ENCODE peak calls at places on chromosome 9, in four cellular contexts. U is A549, A is HepG2, B is WTC11. M is an unnamed sample.

GRCh38 chr9:38671372-38671731 is 48.6 kb downstream of the FAM240B start:
- DNase-seq in U (no peak), A (no peak), B (no peak), M (no peak)

GRCh38 chr9:17777465-17777864 is 198.6 kb downstream of the SH3GL2 start:
- DNase-seq in U (no peak), A (no peak), B (no peak), M (no peak)

GRCh38 chr9:21677834-21678233 is 124.6 kb upstream of the MTAP start:
- DNase-seq in U (peak), A (no peak), B (no peak), M (no peak)

GRCh38 chr9:92138157-92138959 is 23.1 kb upstream of the SPTLC1 start:
- DNase-seq in U (peak), A (peak), B (peak), M (peak)

GRCh38 chr9:35908484-35909125 is 685 bp upstream of the SPAAR start:
- DNase-seq in U (no peak), A (no peak), B (no peak), M (no peak)

GRCh38 chr9:111282940-111283339 is 47.1 kb downstream of the OR2K2 start:
- DNase-seq in U (no peak), A (no peak), B (no peak), M (no peak)

GRCh38 chr9:121652037-121652837 is 803 bp downstream of the DAB2IP start:
- DNase-seq in U (no peak), A (no peak), B (peak), M (no peak)

GRCh38 chr9:97990259-97990658 is 7.1 kb downstream of the ANP32B start:
- DNase-seq in U (peak), A (no peak), B (no peak), M (peak)

GRCh38 chr9:112166176-112167140 is 8.6 kb downstream of the SUSD1 start:
- DNase-seq in U (peak), A (peak), B (no peak), M (no peak)

GRCh38 chr9:113474372-113474771 is 10.8 kb downstream of the RGS3 start:
- DNase-seq in U (no peak), A (no peak), B (no peak), M (no peak)

GRCh38 chr9:97276310-97276852 is 31.1 kb upstream of the CCDC180 start:
- DNase-seq in U (no peak), A (no peak), B (peak), M (no peak)

DNA sequence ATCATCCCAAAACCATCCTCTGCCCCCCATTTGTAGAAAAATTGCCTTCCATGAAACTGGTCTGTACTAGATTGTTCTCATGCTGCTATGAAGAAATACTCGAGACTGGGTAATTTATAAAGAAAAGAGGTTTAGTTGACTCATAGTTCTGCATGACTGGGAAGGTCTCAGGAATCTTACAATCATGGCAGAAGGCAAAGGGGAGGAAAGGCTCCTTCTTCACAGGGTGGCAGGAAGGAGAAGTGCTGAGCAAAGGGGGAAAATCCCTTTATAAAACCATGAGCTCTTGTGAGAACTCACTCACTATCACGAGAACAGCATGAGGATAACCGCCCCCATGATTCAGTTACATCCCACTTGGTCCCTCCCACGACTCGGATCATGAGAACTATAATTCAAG is 163.3 kb downstream of the RFK start:
- DNase-seq in U (no peak), A (no peak), B (no peak), M (no peak)
- TF ChIP-seq NR3C1 in U (no peak), A (no peak), B (no peak), M (no peak)

GRCh38 chr9:77961541-77961940 is 70.1 kb downstream of the GNAQ start:
- DNase-seq in U (no peak), A (peak), B (no peak), M (no peak)
- TF ChIP-seq NR3C1 in U (no peak), A (no peak), B (no peak), M (no peak)

DNA sequence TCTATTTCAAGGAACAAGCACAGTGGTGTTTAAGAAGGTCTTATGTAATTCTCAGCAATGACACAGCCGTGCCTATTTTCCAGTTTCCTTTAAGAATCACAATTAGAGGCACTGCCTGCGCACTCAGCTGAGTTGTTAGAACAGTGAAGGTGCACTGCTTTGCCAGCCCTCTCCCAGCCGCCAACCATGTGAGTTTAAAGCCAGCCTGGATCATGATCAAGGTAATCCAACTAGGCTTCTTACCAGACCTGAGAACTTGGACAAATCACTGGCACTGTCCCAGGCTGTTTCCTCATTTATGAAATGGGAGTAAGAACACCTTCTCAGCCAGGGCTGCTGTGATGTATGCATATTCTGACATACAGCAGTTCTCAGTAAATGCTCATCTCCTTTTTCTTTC is 99.6 kb downstream of the ASTN2 start:
- DNase-seq in U (no peak), A (no peak), B (no peak), M (no peak)
- TF ChIP-seq NR3C1 in U (no peak), A (no peak), B (no peak), M (no peak)

DNA sequence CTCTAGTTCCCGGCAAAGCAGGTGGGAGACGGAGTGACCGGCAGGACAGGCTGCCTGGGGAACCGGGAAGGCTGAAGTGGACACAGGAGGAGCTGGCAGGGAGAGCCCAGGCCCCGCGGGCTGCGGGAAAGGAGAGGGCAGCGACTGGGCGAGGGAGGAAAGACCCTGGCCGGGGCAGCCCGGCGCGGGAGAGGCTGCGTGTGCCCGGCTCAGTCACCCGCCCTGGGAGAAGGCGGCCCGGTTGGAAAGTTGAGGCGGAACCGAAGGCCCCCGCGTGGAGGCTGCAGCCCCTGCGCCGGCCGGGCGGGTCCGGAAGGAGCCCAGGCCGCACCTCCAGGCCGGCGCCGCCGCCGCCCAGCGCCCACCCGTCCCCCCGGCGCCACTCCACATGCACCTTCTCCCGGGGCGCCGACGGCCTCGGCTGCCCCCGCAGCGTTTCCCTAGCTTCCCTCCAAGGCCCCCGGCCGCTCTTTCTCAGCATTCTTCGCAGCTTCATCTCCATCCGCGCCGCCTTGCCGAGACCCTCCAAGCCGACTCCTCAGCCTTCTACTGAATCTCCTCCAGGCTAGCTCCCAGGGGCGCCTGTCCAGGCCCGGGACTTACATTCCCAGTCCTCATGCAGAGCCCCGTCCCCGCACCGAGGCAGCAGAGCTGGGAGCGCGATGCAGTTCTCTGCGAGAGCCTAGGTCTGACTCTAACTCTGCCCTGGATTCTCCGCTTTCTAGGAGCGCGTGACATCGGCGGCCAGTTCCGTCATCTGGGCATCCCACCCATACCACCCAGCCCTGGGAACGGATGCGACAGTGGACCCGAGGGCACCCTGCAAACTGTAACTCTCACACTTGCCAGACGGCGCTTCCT is 152.0 kb downstream of the ERCC6L2 start:
- DNase-seq in U (no peak), A (no peak), B (peak), M (no peak)
- TF ChIP-seq NR3C1 in U (no peak), A (no peak), B (no peak), M (no peak)